ENCODE peak calls at places on chromosomes 1 and 21, in nine cellular contexts. C is NCI-H2171 treated with DMSO at 0.1 percent for 48 hours, O is T-helper 2 cell, G is NCI-H1092, A is AG10803, R is HAP-1, M is GM04503, T is endothelial cell, V is HEK293T. W is an unnamed sample.

GRCh38 chr1:56194911-56195310 is 384.5 kb downstream of the PLPP3 start:
- DNase-seq in V (no peak), T (no peak), O (no peak), R (no peak), C (no peak), G (no peak), A (peak), M (peak), W (no peak)

GRCh38 chr1:227273557-227273956 is 44.7 kb downstream of the CDC42BPA start:
- DNase-seq in G (no peak), A (no peak), T (peak), M (no peak), C (no peak), O (peak), R (no peak), V (no peak), W (no peak)

GRCh38 chr1:36981771-36982622 is 52.3 kb downstream of the GRIK3 start:
- DNase-seq in A (no peak), C (peak), V (no peak), R (no peak), M (no peak), T (no peak), G (no peak), O (no peak), W (no peak)

GRCh38 chr1:88683848-88684481 is at the start of gene PKN2:
- DNase-seq in T (peak), R (peak), C (peak), V (peak), A (peak), G (peak), O (peak), M (peak), W (peak)

GRCh38 chr1:206704239-206704638 is 19.5 kb downstream of the MAPKAPK2 start:
- DNase-seq in C (no peak), R (no peak), V (no peak), T (no peak), G (no peak), M (no peak), O (peak), A (no peak), W (no peak)

GRCh38 chr1:58047265-58047858 is 499.2 kb downstream of the OMA1 start:
- DNase-seq in G (no peak), M (no peak), T (peak), R (peak), O (peak), A (peak), C (peak), V (peak), W (no peak)

GRCh38 chr1:166133276-166133841 is 33.4 kb downstream of the FAM78B start:
- DNase-seq in T (no peak), C (no peak), A (no peak), G (no peak), R (no peak), V (no peak), O (peak), M (no peak), W (no peak)

GRCh38 chr1:243883551-243883950 is 33.5 kb upstream of the AKT3 start:
- DNase-seq in T (no peak), R (no peak), G (no peak), M (peak), A (peak), V (no peak), C (no peak), O (no peak), W (no peak)

GRCh38 chr1:51755437-51755836 is 123.1 kb downstream of the NRDC start:
- DNase-seq in M (no peak), R (no peak), O (no peak), V (no peak), A (no peak), T (no peak), C (no peak), G (no peak), W (no peak)

GRCh38 chr1:172373864-172374263 is 46.6 kb upstream of the C1orf105 start:
- DNase-seq in A (peak), O (peak), M (no peak), C (no peak), V (no peak), T (no peak), G (no peak), R (no peak), W (no peak)

GRCh38 chr1:240608707-240609106 is 3.2 kb downstream of the GREM2 start:
- DNase-seq in C (no peak), M (no peak), V (peak), T (peak), G (no peak), O (peak), R (no peak), A (no peak), W (no peak)

GRCh38 chr1:112704908-112705627 is 1.9 kb downstream of the RHOC start:
- DNase-seq in V (peak), C (peak), M (peak), G (no peak), T (peak), A (peak), R (peak), O (peak), W (peak)

GRCh38 chr1:101653482-101653946 is 343.2 kb downstream of the OLFM3 start:
- DNase-seq in O (no peak), T (peak), G (no peak), M (no peak), C (peak), R (peak), A (no peak), V (peak), W (no peak)

GRCh38 chr21:28431527-28432200 is 561.0 kb downstream of the LTN1 start:
- DNase-seq in T (no peak), O (no peak), G (no peak), R (no peak), V (no peak), C (no peak), M (no peak), A (no peak), W (no peak)

GRCh38 chr1:66553846-66554245 is 19.9 kb downstream of the SGIP1 start:
- DNase-seq in R (no peak), O (no peak), A (peak), T (no peak), M (peak), G (no peak), C (no peak), V (no peak), W (no peak)

GRCh38 chr1:64891440-64891815 is 74.9 kb downstream of the JAK1 start:
- DNase-seq in V (no peak), O (no peak), R (no peak), A (no peak), C (no peak), G (no peak), T (no peak), M (no peak), W (peak)

W was measured in CD8-positive, alpha-beta memory T cell.